ENCODE peak calls at places on chromosomes 5 and 9, in five cellular contexts. J is MM.1S; W is CD8-positive, alpha-beta T cell; R is HepG2; C is Peyer's patch. P is an unnamed sample.

GRCh38 chr5:139104577-139105271 is 93.4 kb downstream of the SIL1 start:
- DNase-seq in J (no peak), W (no peak), R (no peak), C (no peak), P (no peak)

GRCh38 chr5:177117441-177118045 is 16.0 kb upstream of the NSD1 start:
- DNase-seq in J (no peak), W (no peak), R (no peak), C (peak; percentile 10), P (no peak)

GRCh38 chr5:97181856-97182545 is 1.0 kb downstream of the RIOK2 start:
- DNase-seq in J (no peak), W (no peak), R (no peak), C (no peak), P (no peak)

GRCh38 chr5:72268260-72268659 is 51.8 kb downstream of the MRPS27 start:
- DNase-seq in J (no peak), W (no peak), R (no peak), C (no peak), P (no peak)

GRCh38 chr5:53438486-53439472 is 41.6 kb upstream of the FST start:
- DNase-seq in J (peak; percentile 27), W (no peak), R (no peak), C (no peak), P (no peak)

GRCh38 chr9:33381231-33381791 is 21.1 kb downstream of the AQP7 start:
- DNase-seq in J (no peak), W (no peak), R (peak; percentile 57), C (no peak), P (no peak)

GRCh38 chr9:136556166-136556565 is 10.3 kb upstream of the NOTCH1 start:
- DNase-seq in J (no peak), W (no peak), R (no peak), C (no peak), P (no peak)

GRCh38 chr5:179700401-179700918 is 1.7 kb downstream of the CANX start:
- DNase-seq in J (no peak), W (no peak), R (peak; percentile 66), C (no peak), P (no peak)

GRCh38 chr5:172071244-172071875 is 64.9 kb upstream of the FBXW11 start:
- DNase-seq in J (no peak), W (no peak), R (no peak), C (no peak), P (no peak)

GRCh38 chr9:26169684-26170083 is 491.4 kb upstream of the TUSC1 start:
- DNase-seq in J (no peak), W (no peak), R (no peak), C (no peak), P (no peak)

GRCh38 chr5:59738039-59738438 is 155.5 kb downstream of the PDE4D start:
- DNase-seq in J (no peak), W (no peak), R (no peak), C (no peak), P (no peak)

GRCh38 chr5:68087866-68088265 is 127.7 kb upstream of the PIK3R1 start:
- DNase-seq in J (no peak), W (no peak), R (no peak), C (no peak), P (no peak)

GRCh38 chr9:122302541-122302940 is 37.9 kb downstream of the MRRF start:
- DNase-seq in J (no peak), W (no peak), R (no peak), C (no peak), P (no peak)

GRCh38 chr5:15799014-15799413 is 299.0 kb downstream of the FBXL7 start:
- DNase-seq in J (no peak), W (no peak), R (no peak), C (no peak), P (no peak)

GRCh38 chr5:1105350-1106265 is 6.3 kb downstream of the SLC12A7 start:
- DNase-seq in J (no peak), W (peak; percentile 26), R (peak; percentile 93), C (peak; percentile 88), P (peak; percentile 50)
- H3K4me1 ChIP-seq in J (no peaks in the 10 kb centered on the region), W (peaks cover 99% of the 10 kb centered on the region), R (peaks cover 90% of the 10 kb centered on the region), C (peaks cover 15% of the 10 kb centered on the region), P (peaks cover 79% of the 10 kb centered on the region)

DNA sequence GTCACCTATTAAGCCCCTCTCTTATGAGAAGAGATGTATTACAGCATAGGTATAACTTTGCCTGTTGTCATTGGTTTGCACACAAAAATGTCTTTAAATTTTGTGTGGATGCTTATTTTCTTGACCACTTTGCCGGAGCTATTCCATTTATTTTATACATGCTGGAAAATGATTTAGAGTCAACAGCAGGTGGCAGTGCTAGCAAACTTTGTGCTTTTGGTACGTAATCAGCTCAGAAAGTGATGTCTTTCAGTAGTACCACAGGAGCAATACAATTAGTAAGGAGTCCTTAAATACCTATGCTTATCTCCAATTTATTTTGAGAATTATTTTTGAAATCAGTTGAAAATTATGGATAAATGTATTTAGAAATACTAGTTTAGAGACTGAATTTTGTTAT is 19.8 kb upstream of the NUDT12 start:
- DNase-seq in J (peak; percentile 54), W (no peak), R (peak; percentile 35), C (no peak), P (no peak)
- H3K4me3 ChIP-seq in J (no peak overlapping the region), W (no peak overlapping the region), R (no peak overlapping the region), C (no peak overlapping the region), P (no peak overlapping the region)

GRCh38 chr5:61397937-61398336 is 65.9 kb downstream of the ZSWIM6 start:
- DNase-seq in J (no peak), W (no peak), R (no peak), C (no peak), P (no peak)
- H3K4me1 ChIP-seq in J (peaks cover 10% of the 10 kb centered on the region), W (no peaks in the 10 kb centered on the region), R (no peaks in the 10 kb centered on the region), C (no peaks in the 10 kb centered on the region), P (no peaks in the 10 kb centered on the region)

GRCh38 chr5:94748212-94748611 is 129.7 kb downstream of the SLF1 start:
- DNase-seq in J (no peak), W (no peak), R (no peak), C (no peak), P (no peak)

GRCh38 chr5:94744906-94745305 is 126.4 kb downstream of the SLF1 start:
- DNase-seq in J (no peak), W (no peak), R (no peak), C (no peak), P (no peak)

GRCh38 chr5:94747371-94747770 is 128.9 kb downstream of the SLF1 start:
- DNase-seq in J (no peak), W (no peak), R (no peak), C (no peak), P (no peak)

GRCh38 chr5:94745786-94746730 is 127.6 kb downstream of the SLF1 start:
- DNase-seq in J (no peak), W (no peak), R (no peak), C (no peak), P (no peak)

DNA sequence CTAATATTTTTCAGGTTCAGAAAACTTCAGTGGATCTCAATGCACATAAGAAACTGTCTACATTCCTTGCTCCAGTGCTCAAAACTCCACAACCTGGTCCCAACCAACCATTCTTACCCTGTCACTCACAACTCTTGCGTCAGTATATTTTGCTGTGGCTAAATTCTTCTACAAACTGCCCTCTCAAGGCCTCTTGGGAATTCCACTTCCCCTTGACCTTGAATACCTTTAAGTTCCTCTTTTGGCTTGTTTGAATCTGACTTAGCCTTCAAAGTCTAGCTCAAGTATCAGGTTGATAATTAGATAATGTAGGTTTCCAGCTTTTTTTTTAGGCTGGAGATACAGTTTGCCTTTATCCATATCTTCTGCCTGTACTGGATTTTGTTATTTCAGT is 128.3 kb downstream of the SLF1 start:
- DNase-seq in J (no peak), W (no peak), R (no peak), C (no peak), P (no peak)
- H3K4me3 ChIP-seq in J (no peak overlapping the region), W (no peak overlapping the region), R (no peak overlapping the region), C (no peak overlapping the region), P (no peak overlapping the region)

GRCh38 chr5:31193591-31194457 is at the start of gene CDH6:
- DNase-seq in J (no peak), W (no peak), R (no peak), C (peak; percentile 49), P (no peak)

GRCh38 chr5:31196309-31196708 is 2.8 kb downstream of the CDH6 start:
- DNase-seq in J (no peak), W (no peak), R (peak; percentile 9), C (no peak), P (no peak)

GRCh38 chr5:31194892-31195291 is 1.4 kb downstream of the CDH6 start:
- DNase-seq in J (no peak), W (no peak), R (no peak), C (no peak), P (no peak)

GRCh38 chr5:31193026-31193425 is 460 bp upstream of the CDH6 start:
- DNase-seq in J (no peak), W (no peak), R (no peak), C (no peak), P (no peak)

DNA sequence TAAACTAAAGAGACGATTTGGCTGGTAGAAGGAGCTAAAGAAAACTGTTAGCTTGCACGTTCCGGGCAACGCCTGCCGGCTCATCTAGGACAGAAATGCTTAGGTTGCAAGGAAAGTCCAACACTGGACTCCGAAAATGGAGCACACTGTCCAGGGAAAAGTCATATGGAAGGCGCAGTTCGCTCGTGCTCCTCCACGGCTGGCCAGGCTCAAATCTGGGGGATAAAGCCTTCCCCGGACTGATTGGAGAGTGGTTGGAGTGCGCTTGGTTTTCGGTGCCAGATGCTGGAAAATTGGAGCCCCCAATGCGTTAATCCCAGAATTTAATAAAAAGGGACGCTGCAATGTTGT is 947 bp downstream of the CDH6 start:
- DNase-seq in J (no peak), W (no peak), R (no peak), C (no peak), P (no peak)
- H3K4me1 ChIP-seq in J (no peaks in the 10 kb centered on the region), W (no peaks in the 10 kb centered on the region), R (no peaks in the 10 kb centered on the region), C (no peaks in the 10 kb centered on the region), P (no peaks in the 10 kb centered on the region)

DNA sequence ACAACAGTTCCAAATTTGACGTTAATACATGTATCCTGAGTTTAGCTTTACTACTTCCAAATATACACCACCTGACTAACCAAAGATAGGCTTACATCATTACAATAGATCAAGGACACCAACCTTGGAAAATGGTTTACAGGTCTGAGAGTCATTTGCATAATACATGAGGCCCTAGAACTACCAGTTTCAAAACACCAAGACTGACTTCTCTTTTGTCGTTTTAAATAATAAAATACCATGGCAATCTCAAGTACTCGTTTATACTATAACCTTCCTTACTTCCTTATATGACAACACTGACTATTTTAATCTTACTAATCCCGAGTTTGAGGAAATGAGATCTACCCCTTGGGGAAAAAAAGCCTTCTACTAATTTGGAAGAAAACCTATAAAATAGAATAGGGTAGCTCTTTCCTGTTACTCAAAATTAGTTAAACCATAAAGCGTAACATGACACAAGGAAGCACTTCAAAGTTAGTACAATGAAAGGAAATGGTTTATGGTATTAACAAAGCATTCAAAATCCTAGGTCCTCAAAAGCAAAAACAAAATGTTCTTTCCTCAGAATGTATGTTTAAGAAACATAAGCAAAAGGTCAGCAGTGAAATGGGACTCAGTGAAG is 42.1 kb downstream of the UBQLN1 start:
- DNase-seq in J (no peak), W (no peak), R (no peak), C (no peak), P (no peak)
- H3K4me3 ChIP-seq in J (no peak overlapping the region), W (no peak overlapping the region), R (no peak overlapping the region), C (no peak overlapping the region), P (no peak overlapping the region)

DNA sequence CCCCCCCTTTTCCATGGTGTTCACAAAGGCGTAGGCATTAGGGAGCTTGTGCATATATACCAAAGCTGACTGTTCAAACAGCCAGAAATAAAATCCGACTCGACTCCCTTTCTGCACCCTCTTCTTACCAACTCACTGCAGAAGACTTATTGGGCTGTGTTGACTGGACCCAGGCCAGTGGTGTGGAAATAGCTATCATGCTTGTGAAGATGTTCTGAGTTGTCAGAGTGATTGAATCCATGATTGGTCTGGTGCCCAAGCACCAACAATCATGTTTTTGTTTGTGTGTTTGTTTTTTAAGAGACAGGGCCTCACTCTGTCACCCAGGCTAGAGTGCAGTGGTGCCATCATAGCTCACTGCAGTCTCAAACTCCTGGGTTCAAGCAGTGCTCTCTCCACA is 21.6 kb downstream of the TJP2 start:
- DNase-seq in J (no peak), W (no peak), R (no peak), C (no peak), P (no peak)
- H3K4me1 ChIP-seq in J (no peaks in the 10 kb centered on the region), W (no peaks in the 10 kb centered on the region), R (peaks cover 95% of the 10 kb centered on the region), C (no peaks in the 10 kb centered on the region), P (no peaks in the 10 kb centered on the region)